ENCODE peak calls at places on chromosome 17, in eight cellular contexts. One of them, this sample, is unnamed. For H3K36me3, the result is how much of the 10 kb centered on the place peaks cover.

GRCh38 chr17:36839256-36839655 is 98.0 kb upstream of the LHX1 start:
- DNase-seq in sigmoid colon: no peak
- DNase-seq in IMR-90: no peak
- DNase-seq in endodermal cell: no peak
- DNase-seq in cardiac muscle cell: no peak
- DNase-seq in fibroblast of lung: no peak
- DNase-seq in lung: no peak
- DNase-seq in PC-9: no peak
- DNase-seq in this sample: no peak

GRCh38 chr17:12856451-12856850 is 67.2 kb downstream of the ARHGAP44 start:
- DNase-seq in sigmoid colon: no peak
- DNase-seq in IMR-90: no peak
- DNase-seq in endodermal cell: no peak
- DNase-seq in cardiac muscle cell: peak
- DNase-seq in fibroblast of lung: no peak
- DNase-seq in lung: no peak
- DNase-seq in PC-9: no peak
- DNase-seq in this sample: no peak

GRCh38 chr17:8160741-8161221 is 2.0 kb downstream of the VAMP2 start:
- DNase-seq in sigmoid colon: peak
- DNase-seq in IMR-90: no peak
- DNase-seq in endodermal cell: peak
- DNase-seq in cardiac muscle cell: no peak
- DNase-seq in fibroblast of lung: no peak
- DNase-seq in lung: no peak
- DNase-seq in PC-9: no peak
- DNase-seq in this sample: no peak

GRCh38 chr17:3887811-3888210 is 5.0 kb downstream of the CAMKK1 start:
- DNase-seq in sigmoid colon: no peak
- DNase-seq in IMR-90: no peak
- DNase-seq in endodermal cell: no peak
- DNase-seq in cardiac muscle cell: no peak
- DNase-seq in fibroblast of lung: no peak
- DNase-seq in lung: no peak
- DNase-seq in PC-9: no peak
- DNase-seq in this sample: no peak

GRCh38 chr17:36761203-36761945 is 160.0 kb downstream of the MRM1 start:
- DNase-seq in sigmoid colon: no peak
- DNase-seq in IMR-90: no peak
- DNase-seq in endodermal cell: no peak
- DNase-seq in cardiac muscle cell: no peak
- DNase-seq in fibroblast of lung: no peak
- DNase-seq in lung: no peak
- DNase-seq in PC-9: no peak
- DNase-seq in this sample: no peak

GRCh38 chr17:4136373-4136772 is 6.5 kb downstream of the ZZEF1 start:
- DNase-seq in sigmoid colon: peak
- DNase-seq in IMR-90: peak
- DNase-seq in endodermal cell: no peak
- DNase-seq in cardiac muscle cell: no peak
- DNase-seq in fibroblast of lung: no peak
- DNase-seq in lung: peak
- DNase-seq in PC-9: no peak
- DNase-seq in this sample: no peak

GRCh38 chr17:27366438-27366837 is 72.5 kb downstream of the WSB1 start:
- DNase-seq in sigmoid colon: no peak
- DNase-seq in IMR-90: no peak
- DNase-seq in endodermal cell: no peak
- DNase-seq in cardiac muscle cell: no peak
- DNase-seq in fibroblast of lung: no peak
- DNase-seq in lung: no peak
- DNase-seq in PC-9: no peak
- DNase-seq in this sample: no peak

GRCh38 chr17:63675607-63676539 is 24.1 kb downstream of the LIMD2 start:
- DNase-seq in sigmoid colon: peak
- DNase-seq in IMR-90: peak
- DNase-seq in endodermal cell: peak
- DNase-seq in cardiac muscle cell: peak
- DNase-seq in fibroblast of lung: peak
- DNase-seq in lung: peak
- DNase-seq in PC-9: peak
- DNase-seq in this sample: peak

GRCh38 chr17:80132906-80133625 is 13.9 kb downstream of the EIF4A3 start:
- DNase-seq in sigmoid colon: no peak
- DNase-seq in IMR-90: no peak
- DNase-seq in endodermal cell: no peak
- DNase-seq in cardiac muscle cell: no peak
- DNase-seq in fibroblast of lung: no peak
- DNase-seq in lung: no peak
- DNase-seq in PC-9: no peak
- DNase-seq in this sample: no peak
- H3K36me3 ChIP-seq in sigmoid colon: under half
- H3K36me3 ChIP-seq in IMR-90: under half
- H3K36me3 ChIP-seq in endodermal cell: half or more
- H3K36me3 ChIP-seq in cardiac muscle cell: under half
- H3K36me3 ChIP-seq in fibroblast of lung: under half
- H3K36me3 ChIP-seq in lung: under half
- H3K36me3 ChIP-seq in PC-9: under half
- H3K36me3 ChIP-seq in this sample: under half

GRCh38 chr17:16075949-16076348 is 76.3 kb downstream of the TTC19 start:
- DNase-seq in sigmoid colon: no peak
- DNase-seq in IMR-90: no peak
- DNase-seq in endodermal cell: no peak
- DNase-seq in cardiac muscle cell: no peak
- DNase-seq in fibroblast of lung: no peak
- DNase-seq in lung: no peak
- DNase-seq in PC-9: no peak
- DNase-seq in this sample: no peak
- H3K36me3 ChIP-seq in sigmoid colon: under half
- H3K36me3 ChIP-seq in IMR-90: under half
- H3K36me3 ChIP-seq in endodermal cell: half or more
- H3K36me3 ChIP-seq in cardiac muscle cell: half or more
- H3K36me3 ChIP-seq in fibroblast of lung: under half
- H3K36me3 ChIP-seq in lung: under half
- H3K36me3 ChIP-seq in PC-9: under half
- H3K36me3 ChIP-seq in this sample: under half

DNA sequence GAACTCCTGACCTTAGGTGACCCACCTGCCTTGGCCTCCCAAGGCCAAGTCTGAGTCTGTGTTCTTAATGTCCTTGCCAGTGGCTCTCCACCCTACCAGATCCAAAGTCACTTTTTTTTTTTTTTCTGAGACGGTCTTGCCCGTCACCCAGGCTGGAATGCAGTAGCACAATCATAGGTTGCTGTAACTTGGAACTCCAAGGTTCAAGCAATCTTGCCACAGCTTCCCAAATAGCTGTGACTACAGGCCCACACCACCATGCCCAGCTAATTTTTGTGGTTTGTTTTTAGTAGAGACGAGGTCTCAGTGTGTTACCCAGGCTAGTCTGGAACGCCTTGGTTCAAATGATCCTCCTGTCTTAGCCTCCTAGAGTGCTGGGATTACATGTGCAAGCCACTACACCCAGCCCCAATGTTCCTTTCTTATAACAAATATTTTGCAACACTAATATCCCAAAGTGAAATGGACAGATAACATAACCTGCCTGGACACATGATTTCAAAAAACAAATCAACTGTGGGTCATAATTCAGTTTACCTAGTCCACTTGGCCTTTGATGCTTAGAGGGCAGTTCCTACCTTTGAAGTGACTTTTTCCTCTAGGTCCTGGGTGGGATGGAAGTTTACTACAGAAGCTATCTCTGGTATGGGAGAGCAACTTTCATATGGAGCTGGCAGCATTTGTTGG is 4.0 kb upstream of the RAPGEFL1 start:
- DNase-seq in sigmoid colon: no peak
- DNase-seq in IMR-90: no peak
- DNase-seq in endodermal cell: no peak
- DNase-seq in cardiac muscle cell: no peak
- DNase-seq in fibroblast of lung: no peak
- DNase-seq in lung: no peak
- DNase-seq in PC-9: no peak
- DNase-seq in this sample: no peak
- H3K36me3 ChIP-seq in sigmoid colon: under half
- H3K36me3 ChIP-seq in IMR-90: half or more
- H3K36me3 ChIP-seq in endodermal cell: half or more
- H3K36me3 ChIP-seq in cardiac muscle cell: under half
- H3K36me3 ChIP-seq in fibroblast of lung: under half
- H3K36me3 ChIP-seq in lung: under half
- H3K36me3 ChIP-seq in PC-9: under half
- H3K36me3 ChIP-seq in this sample: under half

GRCh38 chr17:1071103-1071825 is 74.3 kb downstream of the TIMM22 start:
- DNase-seq in sigmoid colon: no peak
- DNase-seq in IMR-90: no peak
- DNase-seq in endodermal cell: peak
- DNase-seq in cardiac muscle cell: no peak
- DNase-seq in fibroblast of lung: no peak
- DNase-seq in lung: no peak
- DNase-seq in PC-9: no peak
- DNase-seq in this sample: no peak

GRCh38 chr17:1070411-1070810 is 73.5 kb downstream of the TIMM22 start:
- DNase-seq in sigmoid colon: no peak
- DNase-seq in IMR-90: no peak
- DNase-seq in endodermal cell: peak
- DNase-seq in cardiac muscle cell: no peak
- DNase-seq in fibroblast of lung: no peak
- DNase-seq in lung: no peak
- DNase-seq in PC-9: no peak
- DNase-seq in this sample: no peak

GRCh38 chr17:1069847-1070246 is 72.9 kb downstream of the TIMM22 start:
- DNase-seq in sigmoid colon: no peak
- DNase-seq in IMR-90: no peak
- DNase-seq in endodermal cell: peak
- DNase-seq in cardiac muscle cell: no peak
- DNase-seq in fibroblast of lung: no peak
- DNase-seq in lung: no peak
- DNase-seq in PC-9: no peak
- DNase-seq in this sample: no peak

GRCh38 chr17:1067282-1067956 is 70.5 kb downstream of the TIMM22 start:
- DNase-seq in sigmoid colon: no peak
- DNase-seq in IMR-90: no peak
- DNase-seq in endodermal cell: peak
- DNase-seq in cardiac muscle cell: peak
- DNase-seq in fibroblast of lung: peak
- DNase-seq in lung: peak
- DNase-seq in PC-9: peak
- DNase-seq in this sample: no peak

GRCh38 chr17:1068356-1068755 is 71.4 kb downstream of the TIMM22 start:
- DNase-seq in sigmoid colon: no peak
- DNase-seq in IMR-90: no peak
- DNase-seq in endodermal cell: no peak
- DNase-seq in cardiac muscle cell: no peak
- DNase-seq in fibroblast of lung: no peak
- DNase-seq in lung: no peak
- DNase-seq in PC-9: no peak
- DNase-seq in this sample: no peak
- H3K36me3 ChIP-seq in sigmoid colon: under half
- H3K36me3 ChIP-seq in IMR-90: half or more
- H3K36me3 ChIP-seq in endodermal cell: under half
- H3K36me3 ChIP-seq in cardiac muscle cell: under half
- H3K36me3 ChIP-seq in fibroblast of lung: under half
- H3K36me3 ChIP-seq in lung: under half
- H3K36me3 ChIP-seq in PC-9: under half
- H3K36me3 ChIP-seq in this sample: under half